ENCODE peak calls at places on chromosomes 5 and 9, in nine cellular contexts. C, R, J, X, U, K, N, L and S are unnamed samples.

GRCh38 chr9:131366745-131367401 is 27.0 kb upstream of the PRRC2B start:
- DNase-seq in C (no peak), R (peak), J (peak), X (no peak), U (no peak), K (peak), N (no peak), L (no peak), S (no peak)

GRCh38 chr9:1044643-1045042 is 5.5 kb upstream of the DMRT2 start:
- DNase-seq in C (no peak), R (no peak), J (no peak), X (no peak), U (no peak), K (no peak), N (no peak), L (no peak), S (no peak)

GRCh38 chr9:116687762-116688160 is 656 bp downstream of the TRIM32 start:
- DNase-seq in C (peak), R (no peak), J (no peak), X (no peak), U (no peak), K (peak), N (no peak), L (no peak), S (no peak)

GRCh38 chr9:752201-752600 is 89.3 kb upstream of the DMRT1 start:
- DNase-seq in C (no peak), R (peak), J (peak), X (no peak), U (no peak), K (no peak), N (no peak), L (no peak), S (no peak)

GRCh38 chr9:129182625-129183494 is 4.8 kb upstream of the IER5L start:
- DNase-seq in C (no peak), R (no peak), J (no peak), X (peak), U (peak), K (peak), N (no peak), L (no peak), S (no peak)

GRCh38 chr5:33235824-33236223 is 204.9 kb upstream of the TARS1 start:
- DNase-seq in C (no peak), R (no peak), J (no peak), X (no peak), U (peak), K (no peak), N (no peak), L (no peak), S (no peak)

GRCh38 chr5:72812483-72812882 is 4.0 kb upstream of the TNPO1 start:
- DNase-seq in C (no peak), R (no peak), J (no peak), X (no peak), U (no peak), K (no peak), N (no peak), L (no peak), S (no peak)

GRCh38 chr5:140243855-140244254 is 59.0 kb downstream of the PFDN1 start:
- DNase-seq in C (peak), R (no peak), J (peak), X (peak), U (no peak), K (no peak), N (no peak), L (no peak), S (no peak)

GRCh38 chr9:81035171-81035570 is 654.2 kb downstream of the TLE1 start:
- DNase-seq in C (no peak), R (peak), J (peak), X (no peak), U (no peak), K (no peak), N (no peak), L (no peak), S (no peak)

GRCh38 chr9:14935099-14935710 is 25.0 kb upstream of the FREM1 start:
- DNase-seq in C (peak), R (no peak), J (no peak), X (no peak), U (no peak), K (no peak), N (no peak), L (no peak), S (no peak)

GRCh38 chr5:110096419-110096818 is 406.7 kb downstream of the MAN2A1 start:
- DNase-seq in C (no peak), R (no peak), J (no peak), X (no peak), U (no peak), K (no peak), N (no peak), L (no peak), S (no peak)

GRCh38 chr5:149450199-149450598 is 71.1 kb upstream of the IL17B start:
- DNase-seq in C (no peak), R (no peak), J (peak), X (no peak), U (no peak), K (no peak), N (no peak), L (no peak), S (no peak)